ENCODE peak calls at places on chromosomes 4 and X, in six cellular contexts. One of them, this sample, is unnamed.

GRCh38 chr4:38818441-38818976 is 13.9 kb upstream of the TLR1 start:
- DNase-seq in GM23338: no peak
- DNase-seq in neural progenitor cell: no peak
- DNase-seq in SK-N-SH: no peak
- DNase-seq in PC-3: peak; percentile 77
- DNase-seq in MM.1S: no peak
- DNase-seq in this sample: no peak

GRCh38 chr4:142128529-142128928 is 492.1 kb downstream of the IL15 start:
- DNase-seq in PC-3: no peak
- DNase-seq in neural progenitor cell: no peak
- DNase-seq in GM23338: peak; percentile 7
- DNase-seq in SK-N-SH: no peak
- DNase-seq in MM.1S: no peak
- DNase-seq in this sample: peak; percentile 7

GRCh38 chr4:35986537-35986936 is 257.8 kb downstream of the ARAP2 start:
- DNase-seq in PC-3: no peak
- DNase-seq in GM23338: no peak
- DNase-seq in MM.1S: no peak
- DNase-seq in SK-N-SH: no peak
- DNase-seq in neural progenitor cell: no peak
- DNase-seq in this sample: no peak

GRCh38 chrX:100643212-100643611 is 787 bp upstream of the SRPX2 start:
- DNase-seq in GM23338: no peak
- DNase-seq in PC-3: no peak
- DNase-seq in MM.1S: no peak
- DNase-seq in SK-N-SH: no peak
- DNase-seq in neural progenitor cell: no peak
- DNase-seq in this sample: no peak

GRCh38 chr4:54082168-54082567 is 17.8 kb upstream of the CHIC2 start:
- DNase-seq in neural progenitor cell: no peak
- DNase-seq in SK-N-SH: no peak
- DNase-seq in MM.1S: no peak
- DNase-seq in GM23338: no peak
- DNase-seq in PC-3: peak; percentile 100
- DNase-seq in this sample: peak; percentile 93

GRCh38 chrX:47649302-47649701 is 1.1 kb downstream of the ELK1 start:
- DNase-seq in PC-3: no peak
- DNase-seq in MM.1S: no peak
- DNase-seq in GM23338: no peak
- DNase-seq in neural progenitor cell: no peak
- DNase-seq in SK-N-SH: no peak
- DNase-seq in this sample: no peak

GRCh38 chr4:95643627-95644026 is 94.9 kb upstream of the UNC5C start:
- DNase-seq in PC-3: no peak
- DNase-seq in neural progenitor cell: no peak
- DNase-seq in GM23338: no peak
- DNase-seq in MM.1S: no peak
- DNase-seq in SK-N-SH: no peak
- DNase-seq in this sample: no peak

GRCh38 chr4:177272007-177272406 is 37.7 kb upstream of the NEIL3 start:
- DNase-seq in SK-N-SH: no peak
- DNase-seq in PC-3: no peak
- DNase-seq in MM.1S: no peak
- DNase-seq in neural progenitor cell: no peak
- DNase-seq in GM23338: no peak
- DNase-seq in this sample: no peak

GRCh38 chr4:91758487-91758886 is 545.3 kb upstream of the GRID2 start:
- DNase-seq in GM23338: no peak
- DNase-seq in neural progenitor cell: no peak
- DNase-seq in PC-3: peak; percentile 86
- DNase-seq in MM.1S: no peak
- DNase-seq in SK-N-SH: no peak
- DNase-seq in this sample: no peak

GRCh38 chr4:68372588-68372987 is 22.7 kb upstream of the YTHDC1 start:
- DNase-seq in PC-3: peak; percentile 27
- DNase-seq in neural progenitor cell: no peak
- DNase-seq in SK-N-SH: no peak
- DNase-seq in MM.1S: no peak
- DNase-seq in GM23338: peak; percentile 24
- DNase-seq in this sample: peak; percentile 60

DNA sequence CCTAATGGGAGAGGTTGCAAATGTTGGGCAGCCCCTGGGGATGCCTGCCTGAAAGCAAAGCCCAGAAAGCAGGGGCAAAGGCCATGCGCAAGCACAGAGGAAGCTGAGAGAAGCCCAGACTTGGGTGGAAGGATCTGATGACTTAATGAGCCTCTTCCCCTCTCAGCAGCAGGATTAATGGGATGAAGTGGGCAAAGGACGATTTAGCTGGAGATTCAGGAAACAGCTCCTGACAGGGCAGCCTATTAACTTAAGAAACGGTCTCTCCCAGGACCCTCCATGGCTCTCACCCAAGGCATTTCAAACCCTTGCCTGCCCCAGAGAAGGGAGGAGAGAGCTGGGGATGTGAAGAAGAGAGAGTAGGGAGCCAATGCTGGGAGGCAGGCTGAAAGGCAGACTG is 107.4 kb downstream of the EFNB1 start:
- DNase-seq in GM23338: no peak
- DNase-seq in SK-N-SH: no peak
- DNase-seq in neural progenitor cell: no peak
- DNase-seq in PC-3: no peak
- DNase-seq in MM.1S: no peak
- DNase-seq in this sample: no peak
- H3K4me1 ChIP-seq in GM23338: no peaks in the 10 kb centered on the region
- H3K4me1 ChIP-seq in SK-N-SH: no peaks in the 10 kb centered on the region
- H3K4me1 ChIP-seq in neural progenitor cell: no peaks in the 10 kb centered on the region
- H3K4me1 ChIP-seq in PC-3: peaks cover 28% of the 10 kb centered on the region
- H3K4me1 ChIP-seq in MM.1S: no peaks in the 10 kb centered on the region
- H3K4me1 ChIP-seq in this sample: peaks cover 21% of the 10 kb centered on the region

GRCh38 chr4:6197433-6198174 is 2.7 kb downstream of the JAKMIP1 start:
- DNase-seq in MM.1S: no peak
- DNase-seq in neural progenitor cell: no peak
- DNase-seq in PC-3: no peak
- DNase-seq in GM23338: no peak
- DNase-seq in SK-N-SH: no peak
- DNase-seq in this sample: no peak
- TF ChIP-seq EZH2phosphoT487 in MM.1S: no peak
- TF ChIP-seq EZH2phosphoT487 in neural progenitor cell: no peak
- TF ChIP-seq EZH2phosphoT487 in PC-3: no peak
- TF ChIP-seq EZH2phosphoT487 in GM23338: no peak
- TF ChIP-seq EZH2phosphoT487 in SK-N-SH: no peak
- TF ChIP-seq EZH2phosphoT487 in this sample: no peak

GRCh38 chrX:116285506-116285905 is 115.0 kb downstream of the AGTR2 start:
- DNase-seq in GM23338: no peak
- DNase-seq in PC-3: peak; percentile 58
- DNase-seq in MM.1S: no peak
- DNase-seq in SK-N-SH: no peak
- DNase-seq in neural progenitor cell: no peak
- DNase-seq in this sample: peak; percentile 15
- H3F3A ChIP-seq in GM23338: no peaks in the 10 kb centered on the region
- H3F3A ChIP-seq in PC-3: peaks cover 3% of the 10 kb centered on the region
- H3F3A ChIP-seq in MM.1S: no peaks in the 10 kb centered on the region
- H3F3A ChIP-seq in SK-N-SH: no peaks in the 10 kb centered on the region
- H3F3A ChIP-seq in neural progenitor cell: no peaks in the 10 kb centered on the region
- H3F3A ChIP-seq in this sample: no peaks in the 10 kb centered on the region

GRCh38 chr4:122707503-122707902 is 25.0 kb upstream of the BBS12 start:
- DNase-seq in GM23338: no peak
- DNase-seq in PC-3: no peak
- DNase-seq in MM.1S: no peak
- DNase-seq in neural progenitor cell: no peak
- DNase-seq in SK-N-SH: no peak
- DNase-seq in this sample: no peak
- H3K4me1 ChIP-seq in GM23338: peaks cover 11% of the 10 kb centered on the region
- H3K4me1 ChIP-seq in PC-3: peaks cover 13% of the 10 kb centered on the region
- H3K4me1 ChIP-seq in MM.1S: no peaks in the 10 kb centered on the region
- H3K4me1 ChIP-seq in neural progenitor cell: no peaks in the 10 kb centered on the region
- H3K4me1 ChIP-seq in SK-N-SH: no peaks in the 10 kb centered on the region
- H3K4me1 ChIP-seq in this sample: peaks cover 12% of the 10 kb centered on the region

DNA sequence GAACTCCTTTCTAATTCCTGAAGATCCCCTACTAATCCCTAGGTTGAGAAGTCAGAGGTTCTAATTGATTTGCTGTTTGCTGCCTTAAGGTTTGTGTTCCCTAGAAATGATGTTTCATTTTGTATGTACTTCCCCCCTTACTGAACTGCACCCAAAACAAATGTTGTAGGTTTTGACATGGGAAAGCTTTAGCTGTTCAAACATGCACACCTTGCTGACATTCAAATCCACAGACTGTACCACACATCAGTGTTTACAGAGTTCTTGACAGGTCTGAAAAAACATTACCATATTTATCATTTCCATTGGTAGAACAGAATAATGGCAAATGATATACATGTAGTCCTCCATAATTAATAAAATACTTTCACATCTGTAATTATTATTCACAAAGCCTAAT is 18.2 kb downstream of the EGF start:
- DNase-seq in neural progenitor cell: no peak
- DNase-seq in PC-3: no peak
- DNase-seq in SK-N-SH: no peak
- DNase-seq in GM23338: no peak
- DNase-seq in MM.1S: no peak
- DNase-seq in this sample: no peak
- TF ChIP-seq EZH2phosphoT487 in neural progenitor cell: no peak
- TF ChIP-seq EZH2phosphoT487 in PC-3: no peak
- TF ChIP-seq EZH2phosphoT487 in SK-N-SH: no peak
- TF ChIP-seq EZH2phosphoT487 in GM23338: no peak
- TF ChIP-seq EZH2phosphoT487 in MM.1S: no peak
- TF ChIP-seq EZH2phosphoT487 in this sample: no peak

This sample was measured in GM23248.